ENCODE peak calls at places on chromosomes 12 and 14, in four cellular contexts. One of them, this sample, is unnamed. For H3K4me1 and H3K36me3, the result is how much of the 10 kb centered on the place peaks cover.

GRCh38 chr14:98444077-98444476 is 827.9 kb downstream of the BCL11B start:
- DNase-seq in hepatocyte: no peak
- DNase-seq in GM23338: no peak
- DNase-seq in psoas muscle: no peak
- DNase-seq in this sample: no peak

GRCh38 chr14:96660667-96661066 is 136.5 kb upstream of the VRK1 start:
- DNase-seq in hepatocyte: no peak
- DNase-seq in GM23338: no peak
- DNase-seq in psoas muscle: no peak
- DNase-seq in this sample: no peak

GRCh38 chr12:19397534-19397933 is 41.8 kb upstream of the AEBP2 start:
- DNase-seq in hepatocyte: no peak
- DNase-seq in GM23338: no peak
- DNase-seq in psoas muscle: no peak
- DNase-seq in this sample: no peak

GRCh38 chr12:110993425-110993824 is 73.0 kb upstream of the MYL2 start:
- DNase-seq in hepatocyte: no peak
- DNase-seq in GM23338: peak
- DNase-seq in psoas muscle: no peak
- DNase-seq in this sample: peak

GRCh38 chr12:2679068-2679815 is 115.5 kb upstream of the FKBP4 start:
- DNase-seq in hepatocyte: no peak
- DNase-seq in GM23338: no peak
- DNase-seq in psoas muscle: no peak
- DNase-seq in this sample: no peak

GRCh38 chr12:70049596-70050360 is 193.5 kb upstream of the CNOT2 start:
- DNase-seq in hepatocyte: peak
- DNase-seq in GM23338: no peak
- DNase-seq in psoas muscle: no peak
- DNase-seq in this sample: peak

GRCh38 chr14:23929822-23930294 is 23.7 kb upstream of the DHRS4 start:
- DNase-seq in hepatocyte: peak
- DNase-seq in GM23338: peak
- DNase-seq in psoas muscle: peak
- DNase-seq in this sample: peak

GRCh38 chr14:103311171-103311997 is 22.7 kb upstream of the EIF5 start:
- DNase-seq in hepatocyte: no peak
- DNase-seq in GM23338: no peak
- DNase-seq in psoas muscle: no peak
- DNase-seq in this sample: no peak

GRCh38 chr12:13764748-13765147 is 216.7 kb downstream of the GRIN2B start:
- DNase-seq in hepatocyte: peak
- DNase-seq in GM23338: no peak
- DNase-seq in psoas muscle: no peak
- DNase-seq in this sample: no peak

GRCh38 chr14:23297096-23297495 is 5.6 kb downstream of the PPP1R3E start:
- DNase-seq in hepatocyte: no peak
- DNase-seq in GM23338: no peak
- DNase-seq in psoas muscle: no peak
- DNase-seq in this sample: no peak

GRCh38 chr14:70707138-70708038 is 65.7 kb downstream of the TTC9 start:
- DNase-seq in hepatocyte: peak
- DNase-seq in GM23338: peak
- DNase-seq in psoas muscle: no peak
- DNase-seq in this sample: no peak

GRCh38 chr14:104094709-104095425 is 9.4 kb downstream of the ASPG start:
- DNase-seq in hepatocyte: peak
- DNase-seq in GM23338: peak
- DNase-seq in psoas muscle: peak
- DNase-seq in this sample: peak

GRCh38 chr14:90726656-90727055 is 89.6 kb downstream of the TTC7B start:
- DNase-seq in hepatocyte: peak
- DNase-seq in GM23338: peak
- DNase-seq in psoas muscle: peak
- DNase-seq in this sample: peak

GRCh38 chr14:42192659-42193425 is 586.2 kb downstream of the LRFN5 start:
- DNase-seq in hepatocyte: peak
- DNase-seq in GM23338: no peak
- DNase-seq in psoas muscle: no peak
- DNase-seq in this sample: no peak

GRCh38 chr12:117486840-117487659 is 125.6 kb upstream of the NOS1 start:
- DNase-seq in hepatocyte: peak
- DNase-seq in GM23338: no peak
- DNase-seq in psoas muscle: peak
- DNase-seq in this sample: no peak

GRCh38 chr14:96104469-96105057 is 65.4 kb downstream of the C14orf132 start:
- DNase-seq in hepatocyte: peak
- DNase-seq in GM23338: no peak
- DNase-seq in psoas muscle: peak
- DNase-seq in this sample: peak

GRCh38 chr12:3536096-3536875 is 45.3 kb downstream of the PRMT8 start:
- DNase-seq in hepatocyte: no peak
- DNase-seq in GM23338: no peak
- DNase-seq in psoas muscle: no peak
- DNase-seq in this sample: no peak

GRCh38 chr12:57299514-57300016 is 48.6 kb upstream of the STAC3 start:
- DNase-seq in hepatocyte: no peak
- DNase-seq in GM23338: peak
- DNase-seq in psoas muscle: no peak
- DNase-seq in this sample: no peak

GRCh38 chr12:108305520-108305919 is 33.6 kb downstream of the CMKLR1 start:
- DNase-seq in hepatocyte: peak
- DNase-seq in GM23338: no peak
- DNase-seq in psoas muscle: peak
- DNase-seq in this sample: no peak

GRCh38 chr14:55427439-55427838 is 13.0 kb downstream of the TBPL2 start:
- DNase-seq in hepatocyte: peak
- DNase-seq in GM23338: peak
- DNase-seq in psoas muscle: no peak
- DNase-seq in this sample: no peak

GRCh38 chr12:646303-647038 is 16.8 kb downstream of the NINJ2 start:
- DNase-seq in hepatocyte: peak
- DNase-seq in GM23338: no peak
- DNase-seq in psoas muscle: peak
- DNase-seq in this sample: no peak

GRCh38 chr12:647039-647712 is 16.1 kb downstream of the NINJ2 start:
- DNase-seq in hepatocyte: no peak
- DNase-seq in GM23338: no peak
- DNase-seq in psoas muscle: no peak
- DNase-seq in this sample: no peak

GRCh38 chr12:644818-645552 is 18.3 kb downstream of the NINJ2 start:
- DNase-seq in hepatocyte: no peak
- DNase-seq in GM23338: no peak
- DNase-seq in psoas muscle: no peak
- DNase-seq in this sample: no peak

GRCh38 chr12:645563-646071 is 17.6 kb downstream of the NINJ2 start:
- DNase-seq in hepatocyte: no peak
- DNase-seq in GM23338: no peak
- DNase-seq in psoas muscle: peak
- DNase-seq in this sample: no peak

GRCh38 chr12:647713-648085 is 15.5 kb downstream of the NINJ2 start:
- DNase-seq in hepatocyte: no peak
- DNase-seq in GM23338: no peak
- DNase-seq in psoas muscle: no peak
- DNase-seq in this sample: no peak
- H3K4me1 ChIP-seq in hepatocyte: under half
- H3K4me1 ChIP-seq in GM23338: under half
- H3K4me1 ChIP-seq in psoas muscle: under half
- H3K4me1 ChIP-seq in this sample: under half

DNA sequence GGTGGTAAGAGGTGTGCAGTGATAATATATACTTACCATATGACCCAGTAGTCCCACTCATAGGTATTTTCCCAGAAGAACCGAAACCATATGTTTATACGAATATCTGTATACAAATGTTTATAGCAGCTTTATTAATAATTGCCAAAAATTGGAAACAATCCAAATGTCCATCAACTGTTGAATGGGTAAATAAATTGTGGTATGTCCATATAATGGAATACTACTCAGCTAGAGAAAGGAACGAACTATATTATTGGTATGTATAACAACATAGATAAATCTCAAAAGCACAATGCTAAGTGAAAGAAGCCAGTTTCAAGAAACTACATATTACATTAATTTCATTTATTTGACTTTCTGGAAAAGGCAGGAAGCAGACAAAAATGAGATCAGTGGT is 66.1 kb downstream of the TTLL5 start:
- DNase-seq in hepatocyte: no peak
- DNase-seq in GM23338: no peak
- DNase-seq in psoas muscle: no peak
- DNase-seq in this sample: no peak
- H3K36me3 ChIP-seq in hepatocyte: under half
- H3K36me3 ChIP-seq in GM23338: under half
- H3K36me3 ChIP-seq in psoas muscle: under half
- H3K36me3 ChIP-seq in this sample: under half

DNA sequence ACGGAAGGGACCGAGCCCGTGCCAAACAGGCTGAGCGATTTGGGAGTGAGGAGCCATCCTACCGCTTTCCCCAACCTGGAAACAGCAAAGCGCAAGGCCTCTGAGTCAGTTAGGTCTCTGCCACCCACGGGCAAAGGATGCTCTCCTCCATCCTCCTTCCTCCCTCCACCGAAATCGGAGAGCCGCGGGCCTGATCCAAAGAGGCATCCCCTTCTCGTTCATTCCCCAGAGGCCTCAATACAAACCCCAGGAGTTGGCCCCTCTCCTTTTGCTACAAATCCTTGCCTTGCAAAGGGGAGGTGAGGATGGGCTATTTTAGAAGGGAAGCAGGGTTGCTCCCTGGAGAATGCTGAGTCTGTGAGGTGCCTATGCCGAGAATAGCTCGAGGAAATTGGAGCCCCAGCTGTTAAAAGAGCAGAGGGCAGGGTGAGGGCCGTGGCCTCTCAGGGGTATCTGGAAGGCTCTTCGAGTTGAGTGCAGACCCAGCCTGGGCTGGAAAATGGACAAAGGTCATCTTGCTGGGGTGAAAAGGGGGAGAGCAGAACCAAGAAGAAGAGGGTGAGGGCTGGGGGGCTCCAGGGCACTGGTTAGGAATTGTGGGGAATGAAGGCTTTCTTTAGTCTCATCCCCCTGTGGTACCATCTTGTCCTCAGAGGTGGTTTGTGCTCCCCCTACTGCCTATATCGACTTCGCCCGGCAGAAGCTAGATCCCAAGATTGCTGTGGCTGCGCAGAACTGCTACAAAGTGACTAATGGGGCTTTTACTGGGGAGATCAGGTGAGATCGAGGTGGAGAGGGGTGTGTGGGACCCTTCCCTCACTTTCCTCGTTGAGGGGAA is 1.1 kb downstream of the TPI1 start:
- DNase-seq in hepatocyte: no peak
- DNase-seq in GM23338: no peak
- DNase-seq in psoas muscle: no peak
- DNase-seq in this sample: no peak
- H3K4me1 ChIP-seq in hepatocyte: under half
- H3K4me1 ChIP-seq in GM23338: under half
- H3K4me1 ChIP-seq in psoas muscle: under half
- H3K4me1 ChIP-seq in this sample: under half

GRCh38 chr14:69090187-69090789 is 62.6 kb downstream of the DCAF5 start:
- DNase-seq in hepatocyte: peak
- DNase-seq in GM23338: peak
- DNase-seq in psoas muscle: no peak
- DNase-seq in this sample: peak

GRCh38 chr14:69086537-69086936 is 66.4 kb downstream of the DCAF5 start:
- DNase-seq in hepatocyte: no peak
- DNase-seq in GM23338: no peak
- DNase-seq in psoas muscle: no peak
- DNase-seq in this sample: no peak

GRCh38 chr14:69088523-69089445 is 64.1 kb downstream of the DCAF5 start:
- DNase-seq in hepatocyte: peak
- DNase-seq in GM23338: no peak
- DNase-seq in psoas muscle: no peak
- DNase-seq in this sample: no peak

GRCh38 chr14:69084023-69084422 is 68.9 kb downstream of the DCAF5 start:
- DNase-seq in hepatocyte: no peak
- DNase-seq in GM23338: no peak
- DNase-seq in psoas muscle: no peak
- DNase-seq in this sample: no peak

GRCh38 chr14:69087061-69087461 is 65.9 kb downstream of the DCAF5 start:
- DNase-seq in hepatocyte: no peak
- DNase-seq in GM23338: no peak
- DNase-seq in psoas muscle: no peak
- DNase-seq in this sample: no peak
- H3K36me3 ChIP-seq in hepatocyte: under half
- H3K36me3 ChIP-seq in GM23338: under half
- H3K36me3 ChIP-seq in psoas muscle: under half
- H3K36me3 ChIP-seq in this sample: under half

DNA sequence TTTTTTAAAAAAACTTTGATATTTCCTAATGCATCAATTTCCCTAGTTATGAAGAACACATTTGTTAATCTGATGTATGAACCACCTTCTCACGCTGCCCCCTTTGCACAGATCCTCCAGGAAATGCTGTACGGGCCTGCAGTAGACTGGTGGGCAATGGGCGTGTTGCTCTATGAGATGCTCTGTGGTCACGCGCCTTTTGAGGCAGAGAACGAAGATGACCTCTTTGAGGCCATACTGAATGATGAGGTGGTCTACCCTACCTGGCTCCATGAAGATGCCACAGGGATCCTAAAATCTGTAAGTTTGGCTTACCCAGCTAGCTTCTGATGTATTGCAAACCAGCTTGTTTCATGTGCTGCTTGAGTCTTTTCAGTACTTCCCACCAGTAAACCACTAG is 165.0 kb upstream of the HIF1A start:
- DNase-seq in hepatocyte: no peak
- DNase-seq in GM23338: no peak
- DNase-seq in psoas muscle: no peak
- DNase-seq in this sample: no peak
- H3K4me1 ChIP-seq in hepatocyte: under half
- H3K4me1 ChIP-seq in GM23338: under half
- H3K4me1 ChIP-seq in psoas muscle: under half
- H3K4me1 ChIP-seq in this sample: under half

DNA sequence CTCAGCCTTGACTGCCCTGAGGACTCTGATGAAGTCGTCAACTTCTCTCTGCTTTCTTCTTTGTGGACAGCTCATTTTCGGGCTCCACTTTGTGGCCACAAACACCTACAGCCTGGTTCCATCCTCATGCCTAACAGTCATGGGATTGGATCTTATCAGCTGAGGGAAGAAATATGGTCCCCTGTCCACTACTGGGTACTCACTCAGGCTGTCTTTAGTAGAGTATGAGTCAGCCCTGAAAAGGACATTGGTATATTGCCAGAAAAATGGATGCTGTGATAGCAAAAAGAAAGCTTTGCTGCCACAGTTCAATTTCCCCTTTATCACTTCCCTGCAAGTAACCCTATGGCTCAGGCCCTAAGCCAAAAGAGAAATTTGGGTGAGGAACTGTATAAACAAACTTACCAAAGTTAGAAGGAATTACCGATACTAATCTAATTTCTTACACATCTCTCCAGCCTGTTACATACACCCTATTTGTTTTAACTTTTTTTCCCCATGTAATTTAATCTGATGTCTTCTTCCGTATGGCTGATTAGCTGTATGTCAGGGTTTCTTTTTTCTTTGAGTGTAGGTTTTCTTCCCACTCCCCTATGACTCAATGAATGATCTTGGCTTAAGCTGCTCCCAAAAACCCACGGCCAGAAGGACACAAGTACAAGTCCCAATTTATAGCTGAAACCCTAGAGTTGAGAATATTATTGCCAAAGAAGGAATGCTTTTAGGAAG is 29.1 kb downstream of the MTHFD1 start:
- DNase-seq in hepatocyte: no peak
- DNase-seq in GM23338: no peak
- DNase-seq in psoas muscle: no peak
- DNase-seq in this sample: no peak
- H3K36me3 ChIP-seq in hepatocyte: under half
- H3K36me3 ChIP-seq in GM23338: half or more
- H3K36me3 ChIP-seq in psoas muscle: under half
- H3K36me3 ChIP-seq in this sample: under half